ENCODE peak calls at places on chromosome 17, in six cellular contexts. One of them, this sample, is unnamed.

GRCh38 chr17:72618018-72618509 is 474.4 kb downstream of the SLC39A11 start:
- DNase-seq in tibial nerve: no peak
- DNase-seq in colonic mucosa: peak
- DNase-seq in adrenal gland: no peak
- DNase-seq in CD8-positive, alpha-beta memory T cell: peak
- DNase-seq in AG10803: no peak
- DNase-seq in this sample: no peak

GRCh38 chr17:79785900-79786810 is 8.2 kb downstream of the CBX2 start:
- DNase-seq in tibial nerve: no peak
- DNase-seq in colonic mucosa: no peak
- DNase-seq in adrenal gland: no peak
- DNase-seq in CD8-positive, alpha-beta memory T cell: no peak
- DNase-seq in AG10803: no peak
- DNase-seq in this sample: no peak

GRCh38 chr17:56597495-56597990 is 4.0 kb downstream of the NOG start:
- DNase-seq in tibial nerve: no peak
- DNase-seq in colonic mucosa: no peak
- DNase-seq in adrenal gland: no peak
- DNase-seq in CD8-positive, alpha-beta memory T cell: no peak
- DNase-seq in AG10803: no peak
- DNase-seq in this sample: no peak

GRCh38 chr17:13647551-13647950 is 45.8 kb upstream of the HS3ST3A1 start:
- DNase-seq in tibial nerve: no peak
- DNase-seq in colonic mucosa: no peak
- DNase-seq in adrenal gland: no peak
- DNase-seq in CD8-positive, alpha-beta memory T cell: no peak
- DNase-seq in AG10803: peak
- DNase-seq in this sample: no peak

GRCh38 chr17:30519707-30520106 is 42.5 kb downstream of the GOSR1 start:
- DNase-seq in tibial nerve: no peak
- DNase-seq in colonic mucosa: no peak
- DNase-seq in adrenal gland: no peak
- DNase-seq in CD8-positive, alpha-beta memory T cell: no peak
- DNase-seq in AG10803: peak
- DNase-seq in this sample: peak

GRCh38 chr17:14918540-14918939 is 346.6 kb downstream of the PMP22 start:
- DNase-seq in tibial nerve: no peak
- DNase-seq in colonic mucosa: no peak
- DNase-seq in adrenal gland: no peak
- DNase-seq in CD8-positive, alpha-beta memory T cell: no peak
- DNase-seq in AG10803: peak
- DNase-seq in this sample: no peak

GRCh38 chr17:49968380-49969133 is 433 bp upstream of the DLX4 start:
- DNase-seq in tibial nerve: no peak
- DNase-seq in colonic mucosa: peak
- DNase-seq in adrenal gland: peak
- DNase-seq in CD8-positive, alpha-beta memory T cell: peak
- DNase-seq in AG10803: peak
- DNase-seq in this sample: peak

GRCh38 chr17:73824321-73824720 is 180.1 kb upstream of the SDK2 start:
- DNase-seq in tibial nerve: no peak
- DNase-seq in colonic mucosa: no peak
- DNase-seq in adrenal gland: no peak
- DNase-seq in CD8-positive, alpha-beta memory T cell: no peak
- DNase-seq in AG10803: no peak
- DNase-seq in this sample: no peak

GRCh38 chr17:10984163-10984562 is 146.3 kb upstream of the PIRT start:
- DNase-seq in tibial nerve: no peak
- DNase-seq in colonic mucosa: no peak
- DNase-seq in adrenal gland: no peak
- DNase-seq in CD8-positive, alpha-beta memory T cell: no peak
- DNase-seq in AG10803: no peak
- DNase-seq in this sample: no peak

GRCh38 chr17:979539-980405 is at the start of gene NXN:
- DNase-seq in tibial nerve: peak
- DNase-seq in colonic mucosa: peak
- DNase-seq in adrenal gland: peak
- DNase-seq in CD8-positive, alpha-beta memory T cell: peak
- DNase-seq in AG10803: peak
- DNase-seq in this sample: no peak

GRCh38 chr17:77373298-77374169 is 232.8 kb downstream of the SEC14L1 start:
- DNase-seq in tibial nerve: no peak
- DNase-seq in colonic mucosa: no peak
- DNase-seq in adrenal gland: peak
- DNase-seq in CD8-positive, alpha-beta memory T cell: peak
- DNase-seq in AG10803: no peak
- DNase-seq in this sample: no peak

GRCh38 chr17:64318068-64318467 is 55.0 kb upstream of the TEX2 start:
- DNase-seq in tibial nerve: no peak
- DNase-seq in colonic mucosa: no peak
- DNase-seq in adrenal gland: no peak
- DNase-seq in CD8-positive, alpha-beta memory T cell: no peak
- DNase-seq in AG10803: no peak
- DNase-seq in this sample: no peak

GRCh38 chr17:9002610-9003354 is 18.5 kb upstream of the NTN1 start:
- DNase-seq in tibial nerve: no peak
- DNase-seq in colonic mucosa: no peak
- DNase-seq in adrenal gland: peak
- DNase-seq in CD8-positive, alpha-beta memory T cell: no peak
- DNase-seq in AG10803: no peak
- DNase-seq in this sample: no peak

GRCh38 chr17:82320956-82321927 is 3.8 kb upstream of the CD7 start:
- DNase-seq in tibial nerve: no peak
- DNase-seq in colonic mucosa: no peak
- DNase-seq in adrenal gland: no peak
- DNase-seq in CD8-positive, alpha-beta memory T cell: peak
- DNase-seq in AG10803: no peak
- DNase-seq in this sample: no peak

GRCh38 chr17:49901460-49902331 is 53.8 kb upstream of the TAC4 start:
- DNase-seq in tibial nerve: no peak
- DNase-seq in colonic mucosa: no peak
- DNase-seq in adrenal gland: no peak
- DNase-seq in CD8-positive, alpha-beta memory T cell: no peak
- DNase-seq in AG10803: no peak
- DNase-seq in this sample: no peak

GRCh38 chr17:50684612-50685333 is 22.9 kb downstream of the ANKRD40 start:
- DNase-seq in tibial nerve: no peak
- DNase-seq in colonic mucosa: peak
- DNase-seq in adrenal gland: no peak
- DNase-seq in CD8-positive, alpha-beta memory T cell: no peak
- DNase-seq in AG10803: no peak
- DNase-seq in this sample: no peak

GRCh38 chr17:65527857-65528591 is 33.4 kb downstream of the AXIN2 start:
- DNase-seq in tibial nerve: no peak
- DNase-seq in colonic mucosa: no peak
- DNase-seq in adrenal gland: no peak
- DNase-seq in CD8-positive, alpha-beta memory T cell: no peak
- DNase-seq in AG10803: no peak
- DNase-seq in this sample: no peak

GRCh38 chr17:19433727-19434340 is 22.8 kb downstream of the RNF112 start:
- DNase-seq in tibial nerve: no peak
- DNase-seq in colonic mucosa: no peak
- DNase-seq in adrenal gland: no peak
- DNase-seq in CD8-positive, alpha-beta memory T cell: no peak
- DNase-seq in AG10803: no peak
- DNase-seq in this sample: no peak

GRCh38 chr17:42101513-42102292 is 3.4 kb upstream of the ZNF385C start:
- DNase-seq in tibial nerve: peak
- DNase-seq in colonic mucosa: peak
- DNase-seq in adrenal gland: peak
- DNase-seq in CD8-positive, alpha-beta memory T cell: peak
- DNase-seq in AG10803: peak
- DNase-seq in this sample: no peak

GRCh38 chr17:71453876-71454422 is 666.9 kb upstream of the SOX9 start:
- DNase-seq in tibial nerve: no peak
- DNase-seq in colonic mucosa: no peak
- DNase-seq in adrenal gland: no peak
- DNase-seq in CD8-positive, alpha-beta memory T cell: no peak
- DNase-seq in AG10803: no peak
- DNase-seq in this sample: no peak

GRCh38 chr17:34081269-34081668 is 173.8 kb upstream of the CCL2 start:
- DNase-seq in tibial nerve: no peak
- DNase-seq in colonic mucosa: no peak
- DNase-seq in adrenal gland: no peak
- DNase-seq in CD8-positive, alpha-beta memory T cell: no peak
- DNase-seq in AG10803: no peak
- DNase-seq in this sample: no peak

GRCh38 chr17:67687541-67687940 is 30.2 kb upstream of the NOL11 start:
- DNase-seq in tibial nerve: no peak
- DNase-seq in colonic mucosa: no peak
- DNase-seq in adrenal gland: no peak
- DNase-seq in CD8-positive, alpha-beta memory T cell: no peak
- DNase-seq in AG10803: no peak
- DNase-seq in this sample: no peak

GRCh38 chr17:73498176-73498575 is 146.1 kb downstream of the SDK2 start:
- DNase-seq in tibial nerve: no peak
- DNase-seq in colonic mucosa: no peak
- DNase-seq in adrenal gland: no peak
- DNase-seq in CD8-positive, alpha-beta memory T cell: no peak
- DNase-seq in AG10803: no peak
- DNase-seq in this sample: no peak

GRCh38 chr17:50459081-50459676 is 9.5 kb downstream of the CHAD start:
- DNase-seq in tibial nerve: no peak
- DNase-seq in colonic mucosa: peak
- DNase-seq in adrenal gland: no peak
- DNase-seq in CD8-positive, alpha-beta memory T cell: no peak
- DNase-seq in AG10803: peak
- DNase-seq in this sample: no peak

GRCh38 chr17:63537001-63537400 is 13.3 kb upstream of the DCAF7 start:
- DNase-seq in tibial nerve: no peak
- DNase-seq in colonic mucosa: no peak
- DNase-seq in adrenal gland: no peak
- DNase-seq in CD8-positive, alpha-beta memory T cell: no peak
- DNase-seq in AG10803: no peak
- DNase-seq in this sample: no peak

GRCh38 chr17:56737741-56738161 is 96.0 kb downstream of the C17orf67 start:
- DNase-seq in tibial nerve: no peak
- DNase-seq in colonic mucosa: no peak
- DNase-seq in adrenal gland: no peak
- DNase-seq in CD8-positive, alpha-beta memory T cell: no peak
- DNase-seq in AG10803: peak
- DNase-seq in this sample: no peak

GRCh38 chr17:4142107-4142900 is 526 bp downstream of the ZZEF1 start:
- DNase-seq in tibial nerve: no peak
- DNase-seq in colonic mucosa: peak
- DNase-seq in adrenal gland: peak
- DNase-seq in CD8-positive, alpha-beta memory T cell: peak
- DNase-seq in AG10803: peak
- DNase-seq in this sample: no peak

DNA sequence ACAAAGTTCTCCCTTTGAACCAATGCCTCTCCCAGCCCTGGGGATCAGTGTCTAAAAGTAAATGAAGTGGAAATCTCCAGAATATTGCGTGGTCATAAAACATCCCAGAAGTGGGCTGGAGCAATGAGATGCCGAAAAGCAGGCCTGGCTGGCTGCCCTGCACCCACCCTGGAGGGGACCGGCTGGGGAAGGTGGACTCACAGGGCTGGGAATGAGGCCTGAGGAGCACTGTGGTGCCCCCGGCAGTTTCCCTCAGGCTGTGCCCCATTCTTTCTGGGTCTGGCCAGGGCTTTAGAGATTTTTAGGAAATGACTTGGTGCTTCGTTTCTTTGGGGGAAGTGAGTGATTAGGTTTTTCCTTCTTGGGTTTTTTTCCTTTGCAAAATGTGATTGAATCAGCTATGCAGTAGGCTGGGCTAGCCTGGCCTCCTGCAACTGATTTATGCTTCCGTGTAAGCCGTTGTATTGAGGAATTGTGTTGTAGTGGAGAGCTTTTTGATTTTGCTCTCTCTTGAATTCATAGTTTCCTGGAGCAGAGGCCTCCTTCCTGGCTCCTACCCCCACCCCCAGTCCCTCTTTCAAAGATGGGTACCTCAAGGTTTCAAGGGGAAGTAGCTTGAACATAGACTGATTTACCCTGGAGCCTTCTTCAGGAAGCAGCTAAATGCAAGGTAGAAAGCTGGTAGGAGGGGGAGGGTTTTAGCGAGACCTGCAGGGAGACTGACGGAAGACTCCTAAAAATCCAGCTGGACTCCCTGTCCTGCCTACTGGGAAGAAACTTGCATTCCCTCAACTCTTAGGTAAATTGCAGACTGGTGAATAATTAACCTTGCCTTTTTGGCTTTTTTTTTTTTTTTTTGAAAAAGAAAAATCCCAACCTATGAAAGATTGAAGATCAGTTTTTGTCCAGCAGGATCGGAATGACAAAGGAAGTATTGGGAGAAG is 170.3 kb downstream of the RAB11FIP4 start:
- DNase-seq in tibial nerve: no peak
- DNase-seq in colonic mucosa: peak
- DNase-seq in adrenal gland: no peak
- DNase-seq in CD8-positive, alpha-beta memory T cell: no peak
- DNase-seq in AG10803: peak
- DNase-seq in this sample: no peak
- H3K4me3 ChIP-seq in tibial nerve: peak
- H3K4me3 ChIP-seq in colonic mucosa: no peak
- H3K4me3 ChIP-seq in adrenal gland: no peak
- H3K4me3 ChIP-seq in CD8-positive, alpha-beta memory T cell: no peak
- H3K4me3 ChIP-seq in AG10803: peak
- H3K4me3 ChIP-seq in this sample: peak

DNA sequence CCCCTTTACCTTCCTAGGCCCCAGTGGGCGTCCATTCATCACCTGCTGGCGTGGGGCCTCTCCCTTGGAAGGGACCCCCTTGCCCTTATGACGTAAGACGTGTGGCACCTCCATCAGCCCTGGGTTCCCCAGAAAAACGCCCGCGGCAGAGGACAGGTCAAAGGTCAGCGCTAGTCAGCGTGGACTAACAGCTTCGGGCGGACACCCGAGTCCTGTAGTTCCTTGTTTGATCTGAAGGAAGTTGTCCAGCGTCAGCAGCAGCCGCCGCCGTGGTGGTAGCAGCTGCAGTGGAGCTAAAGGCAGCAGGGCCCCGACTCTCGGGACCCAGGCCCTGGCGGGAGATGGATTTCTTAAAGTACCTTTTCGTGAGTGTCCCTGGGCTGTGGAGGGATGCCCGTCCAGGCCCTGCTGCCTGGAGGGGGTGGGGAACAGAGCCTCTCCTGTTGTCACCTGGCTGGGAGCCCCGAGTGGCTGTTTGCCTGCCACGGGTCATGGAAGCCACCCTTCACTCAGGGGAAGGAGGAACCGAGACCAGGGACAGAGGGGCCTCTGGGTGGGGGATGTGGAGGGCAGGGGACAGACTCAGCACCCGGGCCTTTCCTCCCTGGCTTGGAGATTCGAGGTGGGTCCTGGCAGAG is 123.6 kb downstream of the OR1D5 start:
- DNase-seq in tibial nerve: no peak
- DNase-seq in colonic mucosa: peak
- DNase-seq in adrenal gland: no peak
- DNase-seq in CD8-positive, alpha-beta memory T cell: no peak
- DNase-seq in AG10803: no peak
- DNase-seq in this sample: no peak
- H3K4me3 ChIP-seq in tibial nerve: peak
- H3K4me3 ChIP-seq in colonic mucosa: peak
- H3K4me3 ChIP-seq in adrenal gland: no peak
- H3K4me3 ChIP-seq in CD8-positive, alpha-beta memory T cell: no peak
- H3K4me3 ChIP-seq in AG10803: no peak
- H3K4me3 ChIP-seq in this sample: no peak

GRCh38 chr17:43958953-43959352 is 5.2 kb upstream of the PYY start:
- DNase-seq in tibial nerve: no peak
- DNase-seq in colonic mucosa: no peak
- DNase-seq in adrenal gland: no peak
- DNase-seq in CD8-positive, alpha-beta memory T cell: no peak
- DNase-seq in AG10803: no peak
- DNase-seq in this sample: no peak
- H3K4me3 ChIP-seq in tibial nerve: no peak
- H3K4me3 ChIP-seq in colonic mucosa: no peak
- H3K4me3 ChIP-seq in adrenal gland: no peak
- H3K4me3 ChIP-seq in CD8-positive, alpha-beta memory T cell: no peak
- H3K4me3 ChIP-seq in AG10803: no peak
- H3K4me3 ChIP-seq in this sample: no peak

GRCh38 chr17:58329808-58330543 is 1.4 kb upstream of the TSPOAP1 start:
- DNase-seq in tibial nerve: no peak
- DNase-seq in colonic mucosa: no peak
- DNase-seq in adrenal gland: no peak
- DNase-seq in CD8-positive, alpha-beta memory T cell: no peak
- DNase-seq in AG10803: no peak
- DNase-seq in this sample: no peak
- H3K4me3 ChIP-seq in tibial nerve: peak
- H3K4me3 ChIP-seq in colonic mucosa: peak
- H3K4me3 ChIP-seq in adrenal gland: no peak
- H3K4me3 ChIP-seq in CD8-positive, alpha-beta memory T cell: peak
- H3K4me3 ChIP-seq in AG10803: no peak
- H3K4me3 ChIP-seq in this sample: no peak

This sample was measured in BJ.